ENCODE peak calls at places on chromosomes 3 and 15, in four cellular contexts. C is epithelial cell of esophagus, O is MM.1S, F is fibroblast of mammary gland. G is an unnamed sample.

GRCh38 chr3:161413855-161414210 is 42.5 kb upstream of the SPTSSB start:
- DNase-seq in C (no peak), O (peak; percentile 6), F (no peak), G (no peak)

GRCh38 chr3:19348929-19349564 is 200.7 kb downstream of the KCNH8 start:
- DNase-seq in C (peak; percentile 56), O (peak; percentile 40), F (peak; percentile 27), G (peak; percentile 39)

GRCh38 chr3:193225726-193226125 is 15.3 kb upstream of the PLAAT1 start:
- DNase-seq in C (peak; percentile 46), O (no peak), F (no peak), G (no peak)

GRCh38 chr15:89406218-89406716 is 71.6 kb upstream of the POLG start:
- DNase-seq in C (no peak), O (no peak), F (no peak), G (no peak)

GRCh38 chr3:19886404-19886803 is 47.6 kb downstream of the EFHB start:
- DNase-seq in C (peak; percentile 63), O (no peak), F (no peak), G (no peak)

GRCh38 chr3:185708392-185708791 is 116.5 kb downstream of the IGF2BP2 start:
- DNase-seq in C (no peak), O (no peak), F (no peak), G (no peak)

GRCh38 chr3:195385526-195385925 is 57.3 kb downstream of the ACAP2 start:
- DNase-seq in C (peak; percentile 18), O (no peak), F (no peak), G (peak; percentile 72)

GRCh38 chr3:187725653-187726370 is 19.5 kb downstream of the BCL6 start:
- DNase-seq in C (no peak), O (no peak), F (no peak), G (no peak)

GRCh38 chr3:82157952-82158351 is 396.5 kb upstream of the GBE1 start:
- DNase-seq in C (peak; percentile 78), O (no peak), F (peak; percentile 89), G (peak; percentile 56)

GRCh38 chr3:45092132-45093031 is 53.8 kb downstream of the CDCP1 start:
- DNase-seq in C (peak; percentile 94), O (no peak), F (peak; percentile 42), G (peak; percentile 69)

GRCh38 chr15:48564690-48565089 is 80.8 kb downstream of the FBN1 start:
- DNase-seq in C (peak; percentile 62), O (no peak), F (no peak), G (no peak)

GRCh38 chr15:66163553-66163952 is 90.0 kb downstream of the MEGF11 start:
- DNase-seq in C (no peak), O (no peak), F (no peak), G (no peak)

GRCh38 chr3:183260167-183260904 is 7.3 kb downstream of the B3GNT5 start:
- DNase-seq in C (no peak), O (no peak), F (peak; percentile 58), G (peak; percentile 45)

GRCh38 chr3:120678331-120678845 is 3.7 kb downstream of the HGD start:
- DNase-seq in C (peak; percentile 76), O (no peak), F (peak; percentile 80), G (peak; percentile 90)

GRCh38 chr15:38252481-38253311 is at the start of gene SPRED1:
- DNase-seq in C (peak; percentile 60), O (peak; percentile 19), F (peak; percentile 35), G (peak; percentile 55)

DNA sequence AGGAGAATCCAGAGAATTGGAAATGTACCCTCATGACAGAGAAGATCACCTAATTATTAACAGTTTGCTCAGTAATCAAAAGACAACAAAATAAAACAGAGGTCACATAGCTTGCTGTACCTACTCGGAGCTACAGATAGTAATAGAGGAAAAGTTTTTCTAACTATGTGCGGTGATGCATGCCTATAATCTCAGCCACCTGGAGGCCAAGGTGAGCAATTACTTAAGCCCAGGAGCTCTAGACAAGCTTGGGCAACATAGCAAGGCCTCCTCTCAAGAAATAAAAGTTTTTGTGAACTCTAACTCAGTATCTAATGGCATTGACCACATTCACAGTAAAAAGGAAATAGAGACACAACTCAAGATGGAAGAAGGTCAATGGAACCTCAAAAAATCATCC is 243.6 kb downstream of the ATP8B4 start:
- DNase-seq in C (peak; percentile 47), O (no peak), F (no peak), G (no peak)
- TF ChIP-seq CTCF in C (peak; percentile 48), O (peak; percentile 29), F (peak; percentile 4), G (no peak)

GRCh38 chr15:96361309-96362000 is 31.0 kb downstream of the NR2F2 start:
- DNase-seq in C (no peak), O (no peak), F (no peak), G (no peak)
- H3K4me3 ChIP-seq in C (peak overlapping the region; percentile 28), O (no peak overlapping the region), F (no peak overlapping the region), G (no peak overlapping the region)

DNA sequence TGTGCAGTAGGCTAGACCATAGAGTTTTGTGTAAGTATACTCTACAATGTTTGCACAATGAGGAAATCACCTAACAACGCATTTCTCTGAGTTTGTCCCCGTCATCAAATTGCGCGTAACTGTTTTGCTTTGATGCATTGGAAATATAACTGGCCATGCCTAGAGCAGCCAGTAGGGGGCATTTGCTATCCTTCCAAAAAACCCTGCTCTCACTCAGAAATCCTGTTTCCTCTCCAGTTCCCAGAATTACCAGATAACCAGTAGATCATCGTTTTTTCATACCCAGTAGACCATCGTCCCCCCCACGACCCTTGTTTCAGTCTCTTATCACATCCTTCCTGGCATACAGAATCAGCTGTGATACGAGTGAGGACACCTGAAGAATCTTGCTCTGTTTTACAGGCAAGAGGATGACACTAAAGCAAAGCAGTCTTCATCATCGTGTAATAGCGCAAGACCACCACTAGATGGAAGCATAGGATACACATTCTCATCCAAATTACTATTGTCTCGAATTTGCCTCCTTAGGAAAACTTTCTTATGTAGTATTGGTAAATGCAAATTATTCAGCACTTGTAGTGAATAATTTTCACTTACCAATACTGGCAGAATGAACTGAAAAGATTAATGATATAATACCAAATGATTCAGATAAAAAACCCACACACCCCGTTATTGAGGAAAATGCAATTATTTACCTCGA is 4.4 kb upstream of the GABRR3 start:
- DNase-seq in C (peak; percentile 88), O (peak; percentile 83), F (peak; percentile 89), G (peak; percentile 93)
- TF ChIP-seq CTCF in C (peak; percentile 84), O (peak; percentile 91), F (peak; percentile 70), G (peak; percentile 70)

GRCh38 chr15:42456971-42457370 is 34.0 kb downstream of the ZNF106 start:
- DNase-seq in C (no peak), O (no peak), F (peak; percentile 73), G (peak; percentile 36)
- H3K4me3 ChIP-seq in C (no peak overlapping the region), O (no peak overlapping the region), F (peak overlapping the region; percentile 34), G (peak overlapping the region; percentile 37)

GRCh38 chr3:22241110-22241509 is 490.1 kb upstream of the ZNF385D start:
- DNase-seq in C (no peak), O (no peak), F (no peak), G (no peak)
- TF ChIP-seq CTCF in C (no peak), O (no peak), F (peak; percentile 10), G (no peak)

GRCh38 chr3:83567935-83568334 is 1390.9 kb upstream of the CADM2 start:
- DNase-seq in C (no peak), O (no peak), F (no peak), G (no peak)
- H3K4me3 ChIP-seq in C (no peak overlapping the region), O (no peak overlapping the region), F (no peak overlapping the region), G (no peak overlapping the region)

GRCh38 chr3:16516695-16517481 is 3.4 kb upstream of the RFTN1 start:
- DNase-seq in C (peak; percentile 54), O (no peak), F (peak; percentile 70), G (peak; percentile 83)
- TF ChIP-seq CTCF in C (peak; percentile 72), O (no peak), F (peak; percentile 72), G (peak; percentile 79)